ENCODE peak calls at places on chromosomes 3 and 15, in ten cellular contexts. One of them, this sample, is unnamed. For H4K20me1 and H3K4me1, the result is how much of the 10 kb centered on the place peaks cover.

GRCh38 chr3:127337911-127338531 is 50.2 kb upstream of the PRR20G start:
- DNase-seq in keratinocyte: no peak
- DNase-seq in IMR-90: no peak
- DNase-seq in PC-3: no peak
- DNase-seq in fibroblast of lung: no peak
- DNase-seq in mammary epithelial cell: no peak
- DNase-seq in K562: no peak
- DNase-seq in PC-9: no peak
- DNase-seq in SK-N-SH: no peak
- DNase-seq in H9: no peak
- DNase-seq in this sample: no peak

GRCh38 chr15:67501177-67501835 is 19.6 kb upstream of the C15orf61 start:
- DNase-seq in fibroblast of lung: peak
- DNase-seq in PC-9: no peak
- DNase-seq in mammary epithelial cell: peak
- DNase-seq in IMR-90: peak
- DNase-seq in keratinocyte: no peak
- DNase-seq in K562: no peak
- DNase-seq in SK-N-SH: peak
- DNase-seq in H9: no peak
- DNase-seq in PC-3: peak
- DNase-seq in this sample: peak

GRCh38 chr15:100531823-100532222 is 3.1 kb upstream of the CERS3 start:
- DNase-seq in IMR-90: no peak
- DNase-seq in PC-3: no peak
- DNase-seq in mammary epithelial cell: no peak
- DNase-seq in K562: no peak
- DNase-seq in fibroblast of lung: no peak
- DNase-seq in H9: no peak
- DNase-seq in PC-9: no peak
- DNase-seq in SK-N-SH: no peak
- DNase-seq in keratinocyte: no peak
- DNase-seq in this sample: no peak

GRCh38 chr3:124845406-124845805 is 41.8 kb downstream of the ITGB5 start:
- DNase-seq in IMR-90: peak
- DNase-seq in K562: no peak
- DNase-seq in H9: no peak
- DNase-seq in mammary epithelial cell: peak
- DNase-seq in SK-N-SH: no peak
- DNase-seq in PC-9: peak
- DNase-seq in fibroblast of lung: peak
- DNase-seq in PC-3: peak
- DNase-seq in keratinocyte: peak
- DNase-seq in this sample: peak

GRCh38 chr3:153752405-153753027 is 368.7 kb upstream of the ARHGEF26 start:
- DNase-seq in K562: no peak
- DNase-seq in IMR-90: no peak
- DNase-seq in PC-9: no peak
- DNase-seq in H9: no peak
- DNase-seq in SK-N-SH: no peak
- DNase-seq in PC-3: peak
- DNase-seq in keratinocyte: no peak
- DNase-seq in fibroblast of lung: peak
- DNase-seq in mammary epithelial cell: no peak
- DNase-seq in this sample: no peak

GRCh38 chr3:152155246-152155645 is 113.5 kb upstream of the MBNL1 start:
- DNase-seq in keratinocyte: no peak
- DNase-seq in SK-N-SH: no peak
- DNase-seq in K562: no peak
- DNase-seq in PC-9: no peak
- DNase-seq in mammary epithelial cell: no peak
- DNase-seq in fibroblast of lung: no peak
- DNase-seq in H9: no peak
- DNase-seq in IMR-90: no peak
- DNase-seq in PC-3: no peak
- DNase-seq in this sample: peak

GRCh38 chr3:53490131-53490474 is 4.3 kb upstream of the CACNA1D start:
- DNase-seq in K562: no peak
- DNase-seq in SK-N-SH: no peak
- DNase-seq in fibroblast of lung: no peak
- DNase-seq in IMR-90: no peak
- DNase-seq in H9: no peak
- DNase-seq in PC-9: no peak
- DNase-seq in mammary epithelial cell: no peak
- DNase-seq in keratinocyte: no peak
- DNase-seq in PC-3: no peak
- DNase-seq in this sample: no peak

GRCh38 chr15:69591905-69592508 is 139.4 kb downstream of the RPLP1 start:
- DNase-seq in H9: no peak
- DNase-seq in mammary epithelial cell: peak
- DNase-seq in PC-3: peak
- DNase-seq in keratinocyte: no peak
- DNase-seq in IMR-90: no peak
- DNase-seq in SK-N-SH: no peak
- DNase-seq in K562: no peak
- DNase-seq in fibroblast of lung: no peak
- DNase-seq in PC-9: no peak
- DNase-seq in this sample: no peak

GRCh38 chr15:70491183-70491621 is 272.2 kb downstream of the UACA start:
- DNase-seq in IMR-90: peak
- DNase-seq in PC-9: no peak
- DNase-seq in keratinocyte: no peak
- DNase-seq in H9: no peak
- DNase-seq in fibroblast of lung: peak
- DNase-seq in K562: no peak
- DNase-seq in SK-N-SH: no peak
- DNase-seq in mammary epithelial cell: peak
- DNase-seq in PC-3: no peak
- DNase-seq in this sample: peak

GRCh38 chr3:46878796-46879436 is 1.4 kb downstream of the PTH1R start:
- DNase-seq in PC-9: peak
- DNase-seq in keratinocyte: peak
- DNase-seq in PC-3: peak
- DNase-seq in SK-N-SH: peak
- DNase-seq in K562: no peak
- DNase-seq in mammary epithelial cell: no peak
- DNase-seq in H9: no peak
- DNase-seq in IMR-90: no peak
- DNase-seq in fibroblast of lung: no peak
- DNase-seq in this sample: no peak

GRCh38 chr15:28885630-28886430 is at the start of gene APBA2:
- DNase-seq in mammary epithelial cell: peak
- DNase-seq in IMR-90: peak
- DNase-seq in PC-3: peak
- DNase-seq in PC-9: no peak
- DNase-seq in H9: peak
- DNase-seq in fibroblast of lung: peak
- DNase-seq in SK-N-SH: peak
- DNase-seq in keratinocyte: no peak
- DNase-seq in K562: peak
- DNase-seq in this sample: peak

GRCh38 chr3:2099028-2099671 is 484 bp downstream of the CNTN4 start:
- DNase-seq in IMR-90: no peak
- DNase-seq in PC-3: no peak
- DNase-seq in mammary epithelial cell: no peak
- DNase-seq in K562: no peak
- DNase-seq in fibroblast of lung: no peak
- DNase-seq in H9: peak
- DNase-seq in SK-N-SH: peak
- DNase-seq in keratinocyte: no peak
- DNase-seq in PC-9: no peak
- DNase-seq in this sample: no peak

GRCh38 chr3:74420538-74421128 is 193.8 kb downstream of the CNTN3 start:
- DNase-seq in mammary epithelial cell: no peak
- DNase-seq in SK-N-SH: no peak
- DNase-seq in fibroblast of lung: no peak
- DNase-seq in PC-9: no peak
- DNase-seq in K562: no peak
- DNase-seq in keratinocyte: no peak
- DNase-seq in H9: no peak
- DNase-seq in PC-3: no peak
- DNase-seq in IMR-90: no peak
- DNase-seq in this sample: no peak

GRCh38 chr15:80404719-80405553 is 754 bp downstream of the ARNT2 start:
- DNase-seq in PC-9: no peak
- DNase-seq in H9: peak
- DNase-seq in IMR-90: peak
- DNase-seq in PC-3: no peak
- DNase-seq in K562: no peak
- DNase-seq in SK-N-SH: peak
- DNase-seq in fibroblast of lung: no peak
- DNase-seq in keratinocyte: no peak
- DNase-seq in mammary epithelial cell: no peak
- DNase-seq in this sample: no peak

DNA sequence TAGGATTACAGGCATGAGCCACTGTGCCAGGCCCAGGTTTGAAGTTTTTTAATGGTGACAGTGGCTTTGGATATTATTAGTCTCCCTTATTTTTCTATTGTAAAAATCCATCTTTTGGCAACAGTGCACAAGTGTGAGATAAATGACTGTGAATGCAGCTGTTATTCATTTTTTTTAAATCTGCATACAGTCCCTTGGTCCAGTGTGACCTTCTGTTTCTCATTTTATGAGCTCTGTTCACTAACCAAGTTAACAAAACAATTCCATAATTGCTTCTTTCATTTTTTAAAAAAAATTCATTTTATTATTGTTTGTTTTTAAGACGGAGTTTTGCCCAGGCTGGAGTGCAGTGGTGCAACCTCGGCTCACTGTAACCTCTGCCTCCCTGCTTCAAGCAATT is 381.8 kb downstream of the NAALADL2 start:
- DNase-seq in IMR-90: no peak
- DNase-seq in fibroblast of lung: no peak
- DNase-seq in SK-N-SH: no peak
- DNase-seq in PC-3: no peak
- DNase-seq in K562: no peak
- DNase-seq in keratinocyte: no peak
- DNase-seq in mammary epithelial cell: no peak
- DNase-seq in H9: no peak
- DNase-seq in PC-9: no peak
- DNase-seq in this sample: no peak
- H4K20me1 ChIP-seq in IMR-90: under half
- H4K20me1 ChIP-seq in fibroblast of lung: under half
- H4K20me1 ChIP-seq in SK-N-SH: under half
- H4K20me1 ChIP-seq in PC-3: under half
- H4K20me1 ChIP-seq in K562: under half
- H4K20me1 ChIP-seq in keratinocyte: under half
- H4K20me1 ChIP-seq in mammary epithelial cell: under half
- H4K20me1 ChIP-seq in H9: under half
- H4K20me1 ChIP-seq in PC-9: under half
- H4K20me1 ChIP-seq in this sample: under half

GRCh38 chr15:93029613-93030429 is 59.2 kb downstream of the RGMA start:
- DNase-seq in SK-N-SH: no peak
- DNase-seq in IMR-90: peak
- DNase-seq in keratinocyte: no peak
- DNase-seq in mammary epithelial cell: peak
- DNase-seq in K562: no peak
- DNase-seq in H9: no peak
- DNase-seq in fibroblast of lung: peak
- DNase-seq in PC-9: no peak
- DNase-seq in PC-3: peak
- DNase-seq in this sample: no peak

GRCh38 chr15:93031103-93031464 is 57.9 kb downstream of the RGMA start:
- DNase-seq in keratinocyte: no peak
- DNase-seq in SK-N-SH: no peak
- DNase-seq in PC-3: no peak
- DNase-seq in fibroblast of lung: no peak
- DNase-seq in K562: no peak
- DNase-seq in IMR-90: no peak
- DNase-seq in mammary epithelial cell: no peak
- DNase-seq in H9: no peak
- DNase-seq in PC-9: no peak
- DNase-seq in this sample: no peak

GRCh38 chr15:93028632-93029612 is 60.1 kb downstream of the RGMA start:
- DNase-seq in fibroblast of lung: peak
- DNase-seq in mammary epithelial cell: peak
- DNase-seq in PC-9: no peak
- DNase-seq in keratinocyte: peak
- DNase-seq in IMR-90: peak
- DNase-seq in PC-3: peak
- DNase-seq in H9: no peak
- DNase-seq in SK-N-SH: no peak
- DNase-seq in K562: no peak
- DNase-seq in this sample: peak

GRCh38 chr15:93028111-93028631 is 60.8 kb downstream of the RGMA start:
- DNase-seq in mammary epithelial cell: no peak
- DNase-seq in SK-N-SH: no peak
- DNase-seq in IMR-90: no peak
- DNase-seq in fibroblast of lung: no peak
- DNase-seq in keratinocyte: no peak
- DNase-seq in H9: no peak
- DNase-seq in PC-3: no peak
- DNase-seq in K562: no peak
- DNase-seq in PC-9: no peak
- DNase-seq in this sample: no peak

GRCh38 chr15:93030430-93031102 is 58.4 kb downstream of the RGMA start:
- DNase-seq in PC-3: peak
- DNase-seq in PC-9: peak
- DNase-seq in IMR-90: peak
- DNase-seq in keratinocyte: no peak
- DNase-seq in H9: peak
- DNase-seq in mammary epithelial cell: peak
- DNase-seq in K562: peak
- DNase-seq in SK-N-SH: peak
- DNase-seq in fibroblast of lung: peak
- DNase-seq in this sample: peak
- H3K4me1 ChIP-seq in PC-3: under half
- H3K4me1 ChIP-seq in PC-9: under half
- H3K4me1 ChIP-seq in IMR-90: under half
- H3K4me1 ChIP-seq in keratinocyte: under half
- H3K4me1 ChIP-seq in H9: under half
- H3K4me1 ChIP-seq in mammary epithelial cell: under half
- H3K4me1 ChIP-seq in K562: under half
- H3K4me1 ChIP-seq in SK-N-SH: under half
- H3K4me1 ChIP-seq in fibroblast of lung: under half
- H3K4me1 ChIP-seq in this sample: under half

GRCh38 chr3:50221413-50222168 is 14.4 kb upstream of the GNAI2 start:
- DNase-seq in PC-9: no peak
- DNase-seq in H9: peak
- DNase-seq in K562: no peak
- DNase-seq in keratinocyte: no peak
- DNase-seq in mammary epithelial cell: no peak
- DNase-seq in IMR-90: no peak
- DNase-seq in PC-3: no peak
- DNase-seq in fibroblast of lung: no peak
- DNase-seq in SK-N-SH: no peak
- DNase-seq in this sample: no peak
- H2AFZ ChIP-seq in PC-9: no peak
- H2AFZ ChIP-seq in H9: no peak
- H2AFZ ChIP-seq in K562: no peak
- H2AFZ ChIP-seq in keratinocyte: no peak
- H2AFZ ChIP-seq in mammary epithelial cell: no peak
- H2AFZ ChIP-seq in IMR-90: no peak
- H2AFZ ChIP-seq in PC-3: no peak
- H2AFZ ChIP-seq in fibroblast of lung: no peak
- H2AFZ ChIP-seq in SK-N-SH: no peak
- H2AFZ ChIP-seq in this sample: no peak

DNA sequence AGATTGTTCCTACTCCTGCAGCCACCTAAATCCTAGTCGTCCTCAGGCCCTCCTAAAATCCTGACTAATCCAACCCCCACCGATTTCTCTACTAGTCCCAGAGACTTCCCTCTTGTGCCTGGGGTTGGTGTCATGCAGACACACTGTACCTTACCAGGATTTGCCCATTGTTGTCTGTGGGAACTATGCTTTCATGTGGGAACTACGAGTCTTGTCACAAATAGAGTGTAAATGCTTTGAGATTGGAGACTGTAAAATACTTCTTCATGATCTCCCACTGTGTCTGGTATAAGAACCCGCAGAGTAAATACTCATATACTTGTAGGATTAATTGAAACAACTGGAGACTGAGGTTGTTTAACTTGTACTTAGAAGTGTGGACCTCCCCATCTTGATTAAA is 11.2 kb downstream of the B3GNT5 start:
- DNase-seq in IMR-90: no peak
- DNase-seq in PC-9: no peak
- DNase-seq in mammary epithelial cell: no peak
- DNase-seq in PC-3: no peak
- DNase-seq in keratinocyte: no peak
- DNase-seq in H9: no peak
- DNase-seq in SK-N-SH: no peak
- DNase-seq in K562: no peak
- DNase-seq in fibroblast of lung: no peak
- DNase-seq in this sample: no peak
- H4K20me1 ChIP-seq in IMR-90: under half
- H4K20me1 ChIP-seq in PC-9: under half
- H4K20me1 ChIP-seq in mammary epithelial cell: under half
- H4K20me1 ChIP-seq in PC-3: under half
- H4K20me1 ChIP-seq in keratinocyte: under half
- H4K20me1 ChIP-seq in H9: under half
- H4K20me1 ChIP-seq in SK-N-SH: under half
- H4K20me1 ChIP-seq in K562: under half
- H4K20me1 ChIP-seq in fibroblast of lung: under half
- H4K20me1 ChIP-seq in this sample: under half

This sample was measured in astrocyte.